ENCODE peak calls at places on chromosomes 3 and 15, in eight cellular contexts. X is psoas muscle, U is pancreas, A is breast epithelium, O is colonic mucosa, Q is upper lobe of right lung, J is BJ, B is SK-N-SH. G is an unnamed sample. For H3K27me3, the result is how much of the 10 kb centered on the place peaks cover.

GRCh38 chr3:109642042-109642441 is 304.7 kb upstream of the DPPA4 start:
- DNase-seq in X (no peak), U (no peak), A (no peak), O (no peak), Q (no peak), J (no peak), B (no peak), G (no peak)

GRCh38 chr15:67838789-67839332 is 984 bp downstream of the RNU6-1 start:
- DNase-seq in X (peak), U (peak), A (no peak), O (peak), Q (peak), J (no peak), B (peak), G (peak)

GRCh38 chr15:41945221-41945620 is 27.1 kb downstream of the EHD4 start:
- DNase-seq in X (no peak), U (no peak), A (no peak), O (no peak), Q (no peak), J (no peak), B (no peak), G (no peak)

GRCh38 chr15:83695246-83695645 is 41.3 kb downstream of the ADAMTSL3 start:
- DNase-seq in X (no peak), U (no peak), A (no peak), O (no peak), Q (no peak), J (no peak), B (no peak), G (no peak)

GRCh38 chr3:21216598-21216997 is 534.4 kb downstream of the ZNF385D start:
- DNase-seq in X (no peak), U (no peak), A (no peak), O (no peak), Q (no peak), J (no peak), B (no peak), G (peak)

GRCh38 chr15:75349851-75350588 is 3.2 kb downstream of the NEIL1 start:
- DNase-seq in X (no peak), U (no peak), A (no peak), O (peak), Q (peak), J (no peak), B (no peak), G (no peak)

GRCh38 chr15:36499751-36500389 is 79.6 kb upstream of the CDIN1 start:
- DNase-seq in X (no peak), U (no peak), A (no peak), O (no peak), Q (no peak), J (no peak), B (no peak), G (no peak)

GRCh38 chr3:168511428-168512014 is 415.8 kb upstream of the GOLIM4 start:
- DNase-seq in X (no peak), U (no peak), A (no peak), O (no peak), Q (no peak), J (no peak), B (peak), G (no peak)

GRCh38 chr15:29090617-29091466 is 178.8 kb downstream of the NSMCE3 start:
- DNase-seq in X (no peak), U (no peak), A (no peak), O (no peak), Q (no peak), J (no peak), B (peak), G (peak)

GRCh38 chr3:120145498-120146285 is 51.4 kb upstream of the GSK3B start:
- DNase-seq in X (no peak), U (no peak), A (no peak), O (no peak), Q (no peak), J (peak), B (no peak), G (no peak)

GRCh38 chr3:59386165-59386564 is 336.3 kb upstream of the CFAP20DC start:
- DNase-seq in X (no peak), U (no peak), A (no peak), O (no peak), Q (no peak), J (no peak), B (no peak), G (no peak)

GRCh38 chr3:120555661-120556509 is 40.3 kb upstream of the NDUFB4 start:
- DNase-seq in X (peak), U (peak), A (no peak), O (peak), Q (no peak), J (no peak), B (no peak), G (no peak)

GRCh38 chr15:39438795-39439577 is 141.9 kb upstream of the THBS1 start:
- DNase-seq in X (no peak), U (no peak), A (no peak), O (no peak), Q (no peak), J (no peak), B (no peak), G (no peak)

GRCh38 chr3:30342319-30343060 is 263.9 kb upstream of the TGFBR2 start:
- DNase-seq in X (no peak), U (no peak), A (no peak), O (peak), Q (no peak), J (peak), B (no peak), G (no peak)

GRCh38 chr3:179717219-179717618 is 64.4 kb downstream of the USP13 start:
- DNase-seq in X (no peak), U (no peak), A (no peak), O (no peak), Q (no peak), J (no peak), B (no peak), G (no peak)

GRCh38 chr3:52892625-52893311 is 4.6 kb downstream of the STIMATE start:
- DNase-seq in X (no peak), U (no peak), A (no peak), O (no peak), Q (no peak), J (no peak), B (no peak), G (no peak)

GRCh38 chr3:64049136-64049535 is 25.8 kb upstream of the PSMD6 start:
- DNase-seq in X (no peak), U (no peak), A (no peak), O (no peak), Q (no peak), J (no peak), B (no peak), G (no peak)

GRCh38 chr3:48301814-48302194 is 31.7 kb downstream of the SPINK8 start:
- DNase-seq in X (peak), U (peak), A (no peak), O (peak), Q (no peak), J (no peak), B (peak), G (no peak)

GRCh38 chr3:72232777-72233176 is 447.8 kb upstream of the PROK2 start:
- DNase-seq in X (no peak), U (no peak), A (no peak), O (no peak), Q (no peak), J (no peak), B (no peak), G (no peak)

GRCh38 chr3:129180461-129180860 is 3.2 kb downstream of the CNBP start:
- DNase-seq in X (no peak), U (no peak), A (no peak), O (no peak), Q (no peak), J (no peak), B (no peak), G (no peak)

GRCh38 chr3:58824777-58825176 is 158.2 kb upstream of the FAM3D start:
- DNase-seq in X (no peak), U (no peak), A (no peak), O (no peak), Q (no peak), J (no peak), B (no peak), G (no peak)

GRCh38 chr15:101554115-101554915 is 64.8 kb upstream of the PCSK6 start:
- DNase-seq in X (no peak), U (no peak), A (no peak), O (no peak), Q (no peak), J (no peak), B (no peak), G (no peak)

GRCh38 chr3:181974198-181974597 is 262.5 kb downstream of the SOX2 start:
- DNase-seq in X (no peak), U (no peak), A (no peak), O (no peak), Q (no peak), J (no peak), B (no peak), G (no peak)

GRCh38 chr3:197354195-197355059 is 56.0 kb upstream of the DLG1 start:
- DNase-seq in X (peak), U (no peak), A (no peak), O (peak), Q (peak), J (no peak), B (peak), G (peak)

GRCh38 chr15:36803773-36804172 is 224.3 kb downstream of the CDIN1 start:
- DNase-seq in X (no peak), U (no peak), A (no peak), O (no peak), Q (no peak), J (no peak), B (no peak), G (no peak)

GRCh38 chr3:153165211-153165815 is 3.3 kb downstream of the RAP2B start:
- DNase-seq in X (no peak), U (no peak), A (no peak), O (no peak), Q (no peak), J (no peak), B (no peak), G (no peak)
- H3K4me3 ChIP-seq in X (peak), U (no peak), A (peak), O (peak), Q (peak), J (peak), B (peak), G (no peak)

GRCh38 chr15:74130089-74130848 is at the start of gene ISLR2:
- DNase-seq in X (peak), U (no peak), A (no peak), O (no peak), Q (no peak), J (no peak), B (peak), G (no peak)
- H3K27me3 ChIP-seq in X (under half), U (under half), A (under half), O (half or more), Q (half or more), J (half or more), B (under half), G (under half)

DNA sequence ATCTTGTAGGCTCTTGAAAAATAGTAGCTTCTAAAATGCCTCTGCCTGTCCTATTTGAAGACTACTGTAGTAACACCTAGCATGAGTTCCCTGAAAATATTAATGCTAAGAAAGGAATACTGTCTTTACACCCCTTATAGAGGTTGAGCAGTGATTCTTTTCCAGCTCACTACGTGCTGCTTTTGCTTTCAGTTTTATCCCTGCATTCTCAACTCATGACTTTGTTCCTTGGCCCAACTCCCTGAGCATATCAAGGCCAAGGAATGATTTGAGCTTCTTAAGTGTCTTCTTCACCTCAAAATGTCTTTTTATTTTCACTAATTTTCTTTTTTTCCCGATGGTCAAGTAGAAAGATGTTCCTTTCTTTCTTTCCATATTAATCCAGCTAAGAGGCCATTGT is 16.5 kb upstream of the P2RY13 start:
- DNase-seq in X (no peak), U (no peak), A (no peak), O (no peak), Q (no peak), J (peak), B (no peak), G (no peak)
- H3K4me3 ChIP-seq in X (peak), U (no peak), A (peak), O (no peak), Q (peak), J (no peak), B (no peak), G (no peak)

GRCh38 chr3:44061268-44061667 is 180.4 kb upstream of the TOPAZ1 start:
- DNase-seq in X (no peak), U (no peak), A (no peak), O (no peak), Q (no peak), J (no peak), B (no peak), G (no peak)

GRCh38 chr3:44058868-44059203 is 182.8 kb upstream of the TOPAZ1 start:
- DNase-seq in X (no peak), U (no peak), A (no peak), O (no peak), Q (no peak), J (no peak), B (no peak), G (no peak)

GRCh38 chr3:44058022-44058867 is 183.4 kb upstream of the TOPAZ1 start:
- DNase-seq in X (no peak), U (no peak), A (no peak), O (no peak), Q (no peak), J (no peak), B (no peak), G (no peak)

GRCh38 chr3:44061961-44062360 is 179.7 kb upstream of the TOPAZ1 start:
- DNase-seq in X (no peak), U (no peak), A (no peak), O (no peak), Q (no peak), J (no peak), B (no peak), G (no peak)

DNA sequence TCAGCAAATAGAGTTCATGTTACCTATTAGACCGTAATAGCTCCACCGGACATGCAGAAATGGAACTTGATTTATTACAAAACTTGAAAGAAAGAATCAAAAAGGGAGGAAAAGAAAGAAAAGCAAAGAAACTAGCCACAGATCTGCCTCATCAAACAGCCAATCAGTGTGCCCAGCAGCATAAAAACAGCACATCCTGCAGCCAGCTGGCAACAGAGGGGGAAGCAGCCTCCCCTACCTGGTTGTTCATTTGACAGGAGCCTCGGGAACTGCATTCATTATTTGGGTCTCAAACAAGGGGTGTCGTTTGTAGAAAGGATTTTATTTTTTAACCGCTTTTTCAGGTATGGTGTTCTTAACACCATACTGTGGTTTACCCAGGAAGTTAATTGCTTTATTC is 181.5 kb upstream of the TOPAZ1 start:
- DNase-seq in X (no peak), U (no peak), A (no peak), O (no peak), Q (no peak), J (no peak), B (peak), G (no peak)
- H3K27me3 ChIP-seq in X (under half), U (under half), A (under half), O (under half), Q (under half), J (under half), B (under half), G (under half)

GRCh38 chr3:66037986-66038369 is 740 bp downstream of the MAGI1 start:
- DNase-seq in X (peak), U (peak), A (peak), O (no peak), Q (peak), J (no peak), B (peak), G (peak)

GRCh38 chr3:66041116-66041515 is 2.4 kb upstream of the MAGI1 start:
- DNase-seq in X (no peak), U (no peak), A (no peak), O (no peak), Q (no peak), J (peak), B (no peak), G (no peak)

GRCh38 chr3:66038726-66039589 is at the start of gene MAGI1:
- DNase-seq in X (peak), U (peak), A (peak), O (peak), Q (peak), J (peak), B (peak), G (peak)

GRCh38 chr3:66038384-66038725 is 363 bp downstream of the MAGI1 start:
- DNase-seq in X (no peak), U (no peak), A (no peak), O (no peak), Q (no peak), J (no peak), B (no peak), G (no peak)

DNA sequence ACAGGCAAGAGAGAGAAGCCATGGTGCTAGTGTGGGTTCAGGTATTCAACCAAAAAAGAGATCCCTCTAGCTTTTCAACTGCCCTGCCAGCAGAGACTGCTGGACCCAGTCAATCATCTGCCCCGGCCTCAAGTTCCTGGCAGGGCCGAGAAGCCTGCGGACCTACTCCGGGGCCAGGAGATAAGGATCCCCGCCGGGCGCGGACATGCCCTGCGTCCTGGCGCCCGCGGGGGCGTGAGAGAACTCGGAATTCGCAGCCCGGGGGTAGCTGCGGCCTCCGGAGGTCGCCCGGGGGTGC is 821 bp upstream of the MAGI1 start:
- DNase-seq in X (peak), U (peak), A (no peak), O (peak), Q (peak), J (no peak), B (peak), G (peak)
- H3K4me3 ChIP-seq in X (peak), U (peak), A (peak), O (peak), Q (peak), J (peak), B (peak), G (peak)

GRCh38 chr15:33476908-33477307 is 166.1 kb downstream of the RYR3 start:
- DNase-seq in X (no peak), U (no peak), A (no peak), O (no peak), Q (no peak), J (no peak), B (no peak), G (no peak)

GRCh38 chr15:33473005-33473404 is 162.2 kb downstream of the RYR3 start:
- DNase-seq in X (no peak), U (no peak), A (no peak), O (no peak), Q (no peak), J (no peak), B (no peak), G (no peak)

DNA sequence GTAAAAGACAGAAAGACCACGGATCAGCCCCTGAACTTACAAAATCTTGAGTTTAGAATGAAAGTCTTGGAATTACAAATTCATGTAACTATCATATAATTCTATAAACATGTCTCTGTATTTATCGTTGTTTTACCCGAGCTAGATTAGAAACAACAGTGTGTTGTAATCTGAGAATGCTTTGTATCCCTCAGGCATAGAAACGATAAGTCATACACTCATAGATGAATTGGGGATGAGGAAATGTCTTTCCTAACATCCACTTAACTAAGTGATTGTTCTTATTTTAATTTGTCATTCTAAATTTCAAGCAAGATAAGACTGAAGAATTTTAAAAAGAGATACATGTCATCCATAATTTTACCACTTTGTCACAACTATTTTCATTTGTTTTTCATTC is 165.3 kb downstream of the RYR3 start:
- DNase-seq in X (no peak), U (no peak), A (no peak), O (no peak), Q (no peak), J (no peak), B (no peak), G (no peak)
- H3K27me3 ChIP-seq in X (under half), U (under half), A (under half), O (under half), Q (under half), J (under half), B (under half), G (under half)

GRCh38 chr15:70033529-70034140 is 64.1 kb downstream of the TLE3 start:
- DNase-seq in X (no peak), U (no peak), A (no peak), O (no peak), Q (no peak), J (no peak), B (peak), G (peak)
- H3K4me3 ChIP-seq in X (no peak), U (no peak), A (no peak), O (no peak), Q (no peak), J (no peak), B (peak), G (peak)

GRCh38 chr15:77567202-77567601 is 65.5 kb downstream of the LINGO1 start:
- DNase-seq in X (no peak), U (no peak), A (no peak), O (no peak), Q (no peak), J (no peak), B (no peak), G (no peak)

GRCh38 chr15:77565516-77565915 is 67.2 kb downstream of the LINGO1 start:
- DNase-seq in X (no peak), U (no peak), A (no peak), O (no peak), Q (no peak), J (no peak), B (no peak), G (no peak)

GRCh38 chr15:77566092-77566491 is 66.6 kb downstream of the LINGO1 start:
- DNase-seq in X (no peak), U (no peak), A (no peak), O (no peak), Q (no peak), J (no peak), B (no peak), G (peak)

GRCh38 chr15:77563768-77564167 is 68.9 kb downstream of the LINGO1 start:
- DNase-seq in X (no peak), U (no peak), A (no peak), O (no peak), Q (no peak), J (no peak), B (no peak), G (peak)

DNA sequence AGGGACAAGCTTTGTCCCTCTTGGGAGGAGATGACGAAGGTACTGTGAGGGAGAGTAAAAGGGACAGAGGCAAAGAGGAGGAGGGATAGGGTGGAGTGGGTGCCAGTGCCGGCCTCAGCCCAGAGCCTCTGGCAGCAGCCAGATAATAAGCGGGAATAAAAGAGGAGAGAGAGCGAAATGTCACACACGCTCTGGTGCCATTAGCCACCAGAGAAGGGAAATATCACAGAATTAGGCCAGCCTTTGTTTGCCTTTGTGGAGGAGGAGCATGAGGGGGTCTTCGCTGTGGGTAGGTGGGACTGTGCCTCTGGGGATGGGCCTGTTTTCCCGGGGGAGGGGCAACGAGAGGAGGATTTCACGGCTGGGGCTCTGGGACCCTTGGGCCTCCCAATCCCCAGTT is 67.8 kb downstream of the LINGO1 start:
- DNase-seq in X (no peak), U (no peak), A (no peak), O (no peak), Q (no peak), J (no peak), B (no peak), G (no peak)
- H3K27me3 ChIP-seq in X (under half), U (under half), A (under half), O (under half), Q (under half), J (under half), B (under half), G (under half)

G was measured in WERI-Rb-1.